ENCODE peak calls at places on chromosome 21, in seven cellular contexts. V is CD4-positive, alpha-beta T cell; M is H9; S is heart right ventricle; D is adrenal gland; A is heart left ventricle; O is IMR-90. X is an unnamed sample.

GRCh38 chr21:27817061-27817460 is 850.2 kb upstream of the ADAMTS5 start:
- DNase-seq in D (no peak), V (no peak), A (no peak), S (no peak), O (no peak), M (no peak), X (no peak)

GRCh38 chr21:37700641-37701202 is 215.5 kb downstream of the KCNJ6 start:
- DNase-seq in M (peak), A (no peak), O (peak), D (no peak), V (no peak), S (no peak), X (no peak)

GRCh38 chr21:26709090-26709489 is 136.0 kb upstream of the CYYR1 start:
- DNase-seq in O (peak), A (no peak), D (no peak), V (no peak), S (no peak), M (no peak), X (no peak)

GRCh38 chr21:29896884-29897283 is 42.9 kb downstream of the GRIK1 start:
- DNase-seq in V (no peak), M (no peak), A (no peak), D (no peak), O (no peak), S (no peak), X (no peak)

GRCh38 chr21:43874085-43874785 is 9.2 kb downstream of the AGPAT3 start:
- DNase-seq in M (no peak), A (no peak), D (no peak), V (no peak), O (no peak), S (no peak), X (no peak)

GRCh38 chr21:45709127-45709526 is 65.6 kb downstream of the PCBP3 start:
- DNase-seq in A (no peak), O (peak), V (no peak), D (no peak), S (no peak), M (no peak), X (no peak)

GRCh38 chr21:28952686-28953085 is 40.0 kb downstream of the LTN1 start:
- DNase-seq in O (peak), S (no peak), V (no peak), D (no peak), A (no peak), M (no peak), X (no peak)

GRCh38 chr21:41381731-41382130 is 19.9 kb downstream of the MX2 start:
- DNase-seq in D (no peak), S (no peak), V (no peak), A (no peak), M (no peak), O (no peak), X (no peak)

GRCh38 chr21:26437326-26438009 is 135.6 kb downstream of the CYYR1 start:
- DNase-seq in M (peak), V (no peak), S (no peak), O (no peak), A (no peak), D (no peak), X (no peak)

GRCh38 chr21:44510508-44511218 is 29.3 kb downstream of the KRTAP10-1 start:
- DNase-seq in O (no peak), S (peak), A (peak), D (peak), V (peak), M (peak), X (peak)

GRCh38 chr21:37551406-37552355 is 185.1 kb downstream of the DYRK1A start:
- DNase-seq in D (no peak), A (no peak), V (no peak), S (no peak), M (no peak), O (no peak), X (no peak)

GRCh38 chr21:14275806-14276205 is 59.8 kb downstream of the RBM11 start:
- DNase-seq in A (no peak), S (no peak), M (no peak), D (no peak), V (no peak), O (no peak), X (no peak)

GRCh38 chr21:45865106-45865835 is 116.3 kb upstream of the COL6A1 start:
- DNase-seq in D (no peak), O (peak), V (no peak), M (peak), A (no peak), S (no peak), X (no peak)

GRCh38 chr21:26550357-26550756 is 22.7 kb downstream of the CYYR1 start:
- DNase-seq in D (no peak), A (no peak), M (no peak), O (no peak), S (no peak), V (no peak), X (no peak)

DNA sequence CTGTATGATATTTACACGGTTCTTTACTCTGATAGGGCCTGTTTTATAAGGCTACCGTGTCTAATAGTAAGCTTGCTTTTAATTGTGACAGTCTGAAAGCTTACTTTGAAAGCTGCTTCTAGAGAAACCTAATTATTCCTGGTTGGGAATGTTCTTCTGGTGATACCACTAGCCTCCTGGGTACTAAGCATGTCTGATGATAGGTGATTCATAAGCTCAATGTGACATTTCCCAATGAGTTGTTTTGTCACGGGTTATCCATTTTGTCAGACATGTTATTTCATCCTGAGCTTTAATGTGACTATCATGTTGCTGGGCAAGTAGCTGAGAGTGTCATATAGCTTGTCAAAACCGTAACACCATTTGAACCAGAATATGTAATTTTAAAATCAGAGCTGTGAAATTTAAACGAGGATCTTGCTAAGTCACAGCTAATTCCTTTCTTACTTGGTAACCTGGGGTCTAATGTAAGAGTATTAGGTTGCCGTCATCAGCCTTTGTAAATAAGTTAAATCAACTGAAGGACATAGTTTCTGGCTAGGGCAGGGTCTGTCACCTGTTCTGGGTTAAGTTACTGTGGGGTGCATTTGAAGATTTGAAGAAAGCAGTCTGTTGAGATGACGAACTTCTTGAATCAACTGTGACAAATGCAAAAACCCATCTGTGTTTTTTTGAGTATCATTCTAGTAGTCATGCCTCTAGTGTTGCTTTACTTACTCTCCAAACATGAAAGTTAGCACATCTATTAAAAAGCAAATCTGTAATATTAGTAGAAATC is 529.2 kb downstream of the USP25 start:
- DNase-seq in M (no peak), A (no peak), O (no peak), V (no peak), S (no peak), D (no peak), X (no peak)
- H3K27ac ChIP-seq in M (no peak), A (no peak), O (no peak), V (no peak), S (no peak), D (no peak), X (no peak)

GRCh38 chr21:33427051-33427450 is 23.8 kb downstream of the IFNGR2 start:
- DNase-seq in V (no peak), O (no peak), A (no peak), M (no peak), D (no peak), S (no peak), X (no peak)

GRCh38 chr21:33430858-33431257 is 27.6 kb downstream of the IFNGR2 start:
- DNase-seq in D (no peak), V (no peak), O (no peak), S (no peak), M (no peak), A (no peak), X (no peak)

GRCh38 chr21:33425825-33426224 is 22.6 kb downstream of the IFNGR2 start:
- DNase-seq in D (no peak), A (no peak), V (no peak), S (no peak), M (no peak), O (peak), X (no peak)

GRCh38 chr21:33432496-33432895 is 29.3 kb downstream of the IFNGR2 start:
- DNase-seq in V (no peak), S (no peak), D (no peak), M (no peak), A (no peak), O (no peak), X (no peak)

GRCh38 chr21:33428669-33429068 is 25.5 kb downstream of the IFNGR2 start:
- DNase-seq in M (no peak), D (no peak), S (no peak), V (no peak), O (no peak), A (no peak), X (peak)
- H3K27ac ChIP-seq in M (no peak), D (no peak), S (no peak), V (no peak), O (no peak), A (no peak), X (no peak)

DNA sequence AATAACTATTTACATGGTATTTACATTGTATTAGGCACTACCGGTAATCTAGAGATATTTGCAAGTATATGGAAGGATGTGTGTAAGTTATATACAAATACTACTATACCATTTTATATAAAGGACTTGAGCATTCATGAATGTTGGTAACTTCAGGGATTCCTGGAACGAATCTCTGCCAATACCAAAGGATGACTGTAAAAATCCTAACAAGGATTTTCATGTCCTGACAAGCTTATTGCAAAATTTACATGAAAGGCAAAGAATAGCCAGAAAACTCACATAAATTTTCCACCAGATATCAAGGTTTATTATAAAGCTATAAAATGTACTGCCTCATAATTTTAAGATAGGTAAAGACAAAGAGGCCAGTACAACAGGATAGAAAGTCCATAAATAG is 325.2 kb upstream of the NRIP1 start:
- DNase-seq in M (no peak), S (no peak), V (no peak), A (no peak), O (no peak), D (no peak), X (no peak)
- H3K27ac ChIP-seq in M (no peak), S (no peak), V (no peak), A (no peak), O (no peak), D (no peak), X (no peak)

DNA sequence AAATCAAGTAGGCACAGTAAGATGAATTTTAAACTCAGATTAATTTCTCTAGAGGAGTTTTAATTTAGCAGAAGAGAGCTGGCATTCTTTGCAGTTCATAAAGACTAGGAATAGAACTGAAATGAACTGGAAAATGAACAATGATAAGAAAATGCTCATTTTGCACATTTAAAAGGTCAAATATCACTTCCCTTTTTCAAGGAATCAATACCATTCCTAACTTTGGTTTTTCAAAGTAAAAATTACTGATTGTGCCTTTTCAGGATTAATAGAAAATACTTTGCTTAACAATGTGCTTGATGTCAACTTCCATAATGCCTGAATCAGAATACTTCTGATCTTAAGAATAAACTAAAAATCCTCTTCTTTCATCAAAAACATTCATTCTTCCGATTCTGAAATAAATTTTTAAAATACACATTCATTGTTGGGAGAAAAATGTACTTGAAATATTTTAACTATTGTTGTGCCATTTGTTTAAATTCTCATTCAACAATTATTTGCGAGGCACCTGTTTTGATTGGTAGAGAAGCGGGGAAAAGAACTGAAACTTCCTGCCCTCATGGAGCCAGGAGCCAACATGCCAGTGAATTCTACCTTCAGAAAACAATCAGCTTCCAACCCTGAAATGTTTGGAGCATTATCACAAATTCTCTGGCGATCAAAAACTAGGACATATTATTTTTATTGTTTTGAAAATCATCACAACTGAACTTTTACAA is 2.1 kb downstream of the SCAF4 start:
- DNase-seq in A (no peak), V (no peak), S (no peak), D (no peak), O (no peak), M (no peak), X (no peak)
- H3K27ac ChIP-seq in A (no peak), V (no peak), S (no peak), D (no peak), O (no peak), M (peak), X (no peak)

GRCh38 chr21:38819719-38820147 is 14.0 kb downstream of the ETS2 start:
- DNase-seq in V (no peak), O (peak), M (no peak), S (no peak), A (no peak), D (no peak), X (no peak)

GRCh38 chr21:38822754-38823374 is 17.1 kb downstream of the ETS2 start:
- DNase-seq in A (no peak), D (no peak), V (no peak), S (no peak), M (no peak), O (no peak), X (no peak)

GRCh38 chr21:38821959-38822682 is 16.4 kb downstream of the ETS2 start:
- DNase-seq in S (no peak), M (no peak), D (no peak), O (no peak), V (no peak), A (no peak), X (no peak)

GRCh38 chr21:38820471-38821239 is 14.9 kb downstream of the ETS2 start:
- DNase-seq in D (no peak), S (no peak), M (no peak), O (no peak), A (no peak), V (no peak), X (no peak)

DNA sequence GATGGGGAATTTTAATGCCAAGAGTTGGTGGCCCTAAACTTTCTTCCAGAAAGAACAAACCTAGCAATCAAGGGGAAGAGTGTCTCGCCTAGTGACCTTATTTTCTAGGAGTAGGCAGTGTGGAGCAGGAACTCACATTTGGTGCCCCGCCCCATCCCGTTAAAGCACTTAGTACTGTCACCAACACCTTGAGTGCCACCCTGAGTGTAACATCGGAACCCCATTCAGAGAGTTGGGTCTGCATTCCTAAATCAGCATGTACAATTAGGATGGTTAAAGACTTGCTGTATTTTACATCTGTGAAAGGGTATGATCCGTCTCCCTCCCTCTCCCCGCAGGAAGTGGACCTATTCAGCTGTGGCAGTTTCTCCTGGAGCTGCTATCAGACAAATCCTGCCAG is 15.5 kb downstream of the ETS2 start:
- DNase-seq in O (no peak), D (no peak), M (no peak), S (no peak), A (no peak), V (no peak), X (no peak)
- H3K27ac ChIP-seq in O (peak), D (no peak), M (no peak), S (peak), A (peak), V (no peak), X (no peak)

GRCh38 chr21:36069713-36070573 is at the start of gene CBR1:
- DNase-seq in V (peak), O (peak), A (peak), M (peak), D (peak), S (peak), X (peak)
- H3K27ac ChIP-seq in V (peak), O (peak), A (peak), M (no peak), D (peak), S (peak), X (peak)

GRCh38 chr21:42468511-42469131 is 27.4 kb downstream of the RSPH1 start:
- DNase-seq in V (no peak), M (no peak), A (no peak), S (no peak), D (no peak), O (no peak), X (no peak)

GRCh38 chr21:42466700-42467612 is 29.1 kb downstream of the RSPH1 start:
- DNase-seq in D (no peak), V (no peak), O (peak), S (no peak), A (no peak), M (peak), X (no peak)

GRCh38 chr21:42465008-42465878 is 30.8 kb downstream of the RSPH1 start:
- DNase-seq in A (no peak), V (no peak), M (no peak), S (no peak), O (no peak), D (no peak), X (no peak)

GRCh38 chr21:42469272-42469671 is 26.8 kb downstream of the RSPH1 start:
- DNase-seq in O (no peak), M (no peak), D (no peak), S (no peak), V (no peak), A (no peak), X (no peak)

DNA sequence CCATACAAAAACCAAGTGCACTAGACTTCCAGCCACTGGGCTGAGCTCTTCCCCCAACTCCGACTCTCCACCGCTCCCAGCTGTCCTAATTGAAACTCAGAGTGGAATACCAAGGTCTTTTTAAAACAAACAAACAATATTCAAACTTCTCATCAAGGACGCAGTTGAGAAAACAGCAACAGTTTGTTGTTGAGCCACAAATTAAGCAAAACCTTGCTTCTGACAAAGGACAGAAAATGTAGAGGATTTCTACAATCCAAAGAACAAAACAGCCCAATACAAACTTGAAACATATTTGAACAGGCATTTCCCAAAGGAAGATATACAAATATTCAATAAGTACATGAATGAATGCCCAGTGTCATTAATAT is 28.4 kb downstream of the RSPH1 start:
- DNase-seq in V (no peak), M (no peak), O (no peak), S (no peak), D (no peak), A (no peak), X (no peak)
- H3K27ac ChIP-seq in V (no peak), M (no peak), O (no peak), S (no peak), D (no peak), A (no peak), X (no peak)

GRCh38 chr21:17613242-17613676 is 558 bp upstream of the BTG3 start:
- DNase-seq in S (peak), M (no peak), O (no peak), D (peak), V (no peak), A (peak), X (peak)
- H3K27ac ChIP-seq in S (peak), M (no peak), O (no peak), D (peak), V (peak), A (peak), X (peak)

DNA sequence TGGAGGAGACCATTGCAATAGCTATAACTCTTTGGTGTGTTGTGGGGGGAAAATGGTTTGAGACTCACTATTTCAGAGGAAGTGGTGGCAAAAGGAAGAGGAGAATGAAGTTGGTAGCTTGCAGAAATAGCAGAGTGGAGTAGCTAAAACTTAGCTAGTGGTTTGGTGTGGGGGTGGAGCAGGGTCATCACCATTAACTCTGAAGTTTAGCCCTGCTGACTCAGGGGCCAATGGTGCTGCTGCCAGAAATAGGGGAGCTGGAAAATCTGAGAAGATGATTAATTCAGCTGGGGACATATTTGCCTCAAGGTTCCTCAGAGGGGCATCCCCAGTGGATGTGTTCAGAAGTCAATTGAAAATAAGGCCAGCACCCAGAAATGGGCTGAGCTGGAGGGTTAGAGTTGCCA is 65.4 kb downstream of the RUNX1 start:
- DNase-seq in S (no peak), D (no peak), M (no peak), O (peak), A (no peak), V (no peak), X (no peak)
- H3K27ac ChIP-seq in S (no peak), D (no peak), M (no peak), O (peak), A (no peak), V (peak), X (no peak)

GRCh38 chr21:39137248-39138186 is 45.7 kb downstream of the PSMG1 start:
- DNase-seq in A (no peak), S (no peak), O (peak), D (no peak), M (peak), V (no peak), X (no peak)
- H3K27ac ChIP-seq in A (no peak), S (no peak), O (no peak), D (peak), M (no peak), V (no peak), X (no peak)